ENCODE peak calls at places on chromosomes 13 and 19, in eight cellular contexts. Z is fibroblast of lung; B is CD4-positive, alpha-beta T cell; O is body of pancreas; W is testis; J is fibroblast of the aortic adventitia; R is HFFc6; T is heart right ventricle. C is an unnamed sample.

GRCh38 chr13:23928985-23929384 is 31.7 kb upstream of the C1QTNF9B start:
- DNase-seq in Z (peak), B (no peak), O (no peak), W (no peak), J (peak), R (peak), T (no peak), C (no peak)

GRCh38 chr19:10061717-10062310 is 24.3 kb upstream of the SHFL start:
- DNase-seq in Z (no peak), B (no peak), O (no peak), W (no peak), J (no peak), R (no peak), T (no peak), C (no peak)

GRCh38 chr13:98442391-98443230 is 134.3 kb downstream of the STK24 start:
- DNase-seq in Z (no peak), B (no peak), O (no peak), W (no peak), J (no peak), R (no peak), T (no peak), C (no peak)

GRCh38 chr19:14118165-14119051 is 846 bp upstream of the PRKACA start:
- DNase-seq in Z (peak), B (peak), O (peak), W (peak), J (peak), R (peak), T (peak), C (peak)

GRCh38 chr13:105063676-105064075 is 1471.8 kb downstream of the EFNB2 start:
- DNase-seq in Z (peak), B (no peak), O (no peak), W (no peak), J (no peak), R (no peak), T (no peak), C (no peak)

GRCh38 chr13:55553736-55554135 is 1587.0 kb upstream of the PRR20A start:
- DNase-seq in Z (no peak), B (no peak), O (no peak), W (no peak), J (no peak), R (no peak), T (no peak), C (no peak)

GRCh38 chr19:54426291-54426918 is 11.1 kb downstream of the TTYH1 start:
- DNase-seq in Z (no peak), B (no peak), O (no peak), W (no peak), J (no peak), R (no peak), T (no peak), C (no peak)

GRCh38 chr13:99687728-99688397 is 186.6 kb downstream of the TM9SF2 start:
- DNase-seq in Z (peak), B (no peak), O (no peak), W (no peak), J (no peak), R (no peak), T (no peak), C (no peak)

GRCh38 chr13:39875111-39875510 is 219.6 kb downstream of the COG6 start:
- DNase-seq in Z (no peak), B (no peak), O (no peak), W (no peak), J (peak), R (no peak), T (no peak), C (no peak)

GRCh38 chr19:44615529-44616247 is 2.3 kb downstream of the IGSF23 start:
- DNase-seq in Z (no peak), B (no peak), O (no peak), W (no peak), J (no peak), R (no peak), T (no peak), C (no peak)

GRCh38 chr13:23570931-23571330 is 719 bp downstream of the TNFRSF19 start:
- DNase-seq in Z (peak), B (no peak), O (no peak), W (no peak), J (no peak), R (no peak), T (no peak), C (no peak)

GRCh38 chr13:100951031-100951430 is 276.4 kb upstream of the TMTC4 start:
- DNase-seq in Z (no peak), B (no peak), O (no peak), W (no peak), J (no peak), R (no peak), T (no peak), C (no peak)

GRCh38 chr19:15439078-15439799 is 10.5 kb downstream of the WIZ start:
- DNase-seq in Z (no peak), B (no peak), O (no peak), W (no peak), J (no peak), R (no peak), T (no peak), C (no peak)
- TF ChIP-seq CTCF in Z (no peak), B (no peak), O (no peak), W (no peak), J (no peak), R (no peak), T (no peak), C (no peak)

DNA sequence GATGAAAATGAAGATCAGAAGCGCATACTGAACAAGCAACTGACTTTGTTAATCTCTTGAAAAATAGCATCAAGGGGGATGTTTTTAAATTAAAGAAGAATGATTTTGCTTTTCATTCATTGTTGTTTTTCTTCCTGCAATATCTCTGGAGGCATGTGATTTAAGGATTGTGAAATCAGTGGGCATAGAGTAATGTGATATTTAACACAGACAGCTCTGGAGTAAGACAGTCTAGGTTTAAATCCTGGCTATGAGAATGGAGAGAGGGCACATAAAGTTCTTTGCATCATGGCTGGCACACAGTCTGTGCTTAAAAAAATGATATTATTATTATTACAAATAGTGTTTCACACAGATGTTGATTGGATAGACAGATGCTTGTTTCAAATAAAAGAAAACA is 243.1 kb upstream of the NBEA start:
- DNase-seq in Z (peak), B (no peak), O (no peak), W (no peak), J (peak), R (no peak), T (no peak), C (no peak)
- TF ChIP-seq CTCF in Z (no peak), B (no peak), O (no peak), W (no peak), J (no peak), R (no peak), T (no peak), C (no peak)

GRCh38 chr13:97335488-97336134 is 98.4 kb upstream of the RAP2A start:
- DNase-seq in Z (no peak), B (no peak), O (no peak), W (no peak), J (peak), R (no peak), T (no peak), C (no peak)

GRCh38 chr13:97330448-97330847 is 103.5 kb upstream of the RAP2A start:
- DNase-seq in Z (no peak), B (no peak), O (no peak), W (no peak), J (no peak), R (no peak), T (no peak), C (no peak)

GRCh38 chr13:97334690-97335089 is 99.3 kb upstream of the RAP2A start:
- DNase-seq in Z (no peak), B (no peak), O (no peak), W (no peak), J (no peak), R (no peak), T (no peak), C (no peak)

GRCh38 chr13:97332725-97333124 is 101.2 kb upstream of the RAP2A start:
- DNase-seq in Z (no peak), B (no peak), O (no peak), W (no peak), J (no peak), R (no peak), T (no peak), C (no peak)

GRCh38 chr13:97333983-97334382 is 100.0 kb upstream of the RAP2A start:
- DNase-seq in Z (peak), B (no peak), O (no peak), W (no peak), J (no peak), R (no peak), T (no peak), C (no peak)
- TF ChIP-seq CTCF in Z (no peak), B (no peak), O (no peak), W (peak), J (no peak), R (no peak), T (no peak), C (no peak)

DNA sequence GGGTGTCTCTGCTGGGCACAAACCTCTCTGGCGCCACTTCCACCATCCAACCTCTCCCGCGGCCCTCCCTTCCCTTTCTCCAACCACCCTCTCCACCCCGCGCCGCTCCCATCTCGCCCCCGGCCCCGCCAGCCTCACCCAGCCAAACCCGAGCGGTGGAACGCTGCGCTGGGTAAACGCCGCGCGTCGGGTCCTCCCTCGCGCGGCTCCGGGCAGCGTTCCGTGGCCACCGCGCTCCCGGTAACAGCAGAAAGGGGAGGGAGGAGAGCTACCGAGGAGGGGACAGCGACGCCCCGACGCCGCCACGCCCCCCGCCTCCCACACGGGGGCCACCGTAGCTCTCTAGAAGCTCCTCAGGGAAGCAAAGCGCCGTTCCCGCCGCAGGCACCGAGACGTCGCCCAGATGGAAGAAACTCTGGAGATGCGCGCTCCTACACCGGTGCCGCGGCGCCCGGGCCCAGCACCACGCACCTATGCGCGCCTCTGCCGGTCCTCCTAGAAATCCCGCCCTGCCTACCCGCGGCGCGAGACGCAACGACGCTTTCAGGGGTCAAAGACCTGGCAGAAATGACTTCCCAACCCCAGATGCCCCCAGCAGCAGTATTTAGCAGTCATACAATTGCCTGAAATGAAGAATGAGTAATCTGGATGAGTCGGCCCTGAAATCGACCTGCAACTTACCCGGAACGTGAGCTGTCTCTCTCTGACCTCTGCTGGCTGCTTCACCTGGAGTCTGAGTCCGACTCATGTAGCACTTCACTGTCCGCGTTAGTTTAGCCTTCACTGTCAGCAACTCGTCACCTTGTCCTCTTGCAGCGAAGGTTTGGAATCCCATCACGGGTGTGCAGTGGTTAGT is at the start of gene RUBCNL:
- DNase-seq in Z (peak), B (peak), O (no peak), W (peak), J (no peak), R (no peak), T (no peak), C (peak)
- TF ChIP-seq CTCF in Z (no peak), B (no peak), O (no peak), W (no peak), J (no peak), R (no peak), T (peak), C (no peak)

DNA sequence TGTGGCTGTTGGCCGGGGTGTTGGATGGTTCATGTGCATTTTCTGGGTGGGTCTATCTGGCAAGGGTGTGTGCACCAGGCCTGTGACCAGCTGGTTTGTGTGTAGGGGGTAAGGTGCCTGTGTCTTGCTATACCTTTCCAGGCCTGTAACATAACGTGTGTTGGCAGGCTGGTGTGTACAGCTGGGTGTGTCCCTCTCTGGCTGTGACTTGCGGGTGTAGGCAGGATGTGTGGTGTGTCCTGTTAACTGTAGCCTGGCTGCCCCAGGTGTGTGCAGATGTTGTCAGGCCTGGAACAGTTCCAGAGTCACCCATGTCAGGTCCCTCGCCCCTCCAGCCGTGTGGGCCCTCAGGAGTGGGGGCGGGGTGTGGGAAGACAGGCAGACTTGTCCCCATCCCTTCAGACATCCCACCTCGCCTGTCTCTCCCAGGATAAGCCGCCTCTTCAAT is 9.8 kb downstream of the KCTD15 start:
- DNase-seq in Z (no peak), B (no peak), O (no peak), W (no peak), J (no peak), R (no peak), T (no peak), C (no peak)
- TF ChIP-seq CTCF in Z (no peak), B (no peak), O (no peak), W (no peak), J (no peak), R (no peak), T (no peak), C (no peak)

DNA sequence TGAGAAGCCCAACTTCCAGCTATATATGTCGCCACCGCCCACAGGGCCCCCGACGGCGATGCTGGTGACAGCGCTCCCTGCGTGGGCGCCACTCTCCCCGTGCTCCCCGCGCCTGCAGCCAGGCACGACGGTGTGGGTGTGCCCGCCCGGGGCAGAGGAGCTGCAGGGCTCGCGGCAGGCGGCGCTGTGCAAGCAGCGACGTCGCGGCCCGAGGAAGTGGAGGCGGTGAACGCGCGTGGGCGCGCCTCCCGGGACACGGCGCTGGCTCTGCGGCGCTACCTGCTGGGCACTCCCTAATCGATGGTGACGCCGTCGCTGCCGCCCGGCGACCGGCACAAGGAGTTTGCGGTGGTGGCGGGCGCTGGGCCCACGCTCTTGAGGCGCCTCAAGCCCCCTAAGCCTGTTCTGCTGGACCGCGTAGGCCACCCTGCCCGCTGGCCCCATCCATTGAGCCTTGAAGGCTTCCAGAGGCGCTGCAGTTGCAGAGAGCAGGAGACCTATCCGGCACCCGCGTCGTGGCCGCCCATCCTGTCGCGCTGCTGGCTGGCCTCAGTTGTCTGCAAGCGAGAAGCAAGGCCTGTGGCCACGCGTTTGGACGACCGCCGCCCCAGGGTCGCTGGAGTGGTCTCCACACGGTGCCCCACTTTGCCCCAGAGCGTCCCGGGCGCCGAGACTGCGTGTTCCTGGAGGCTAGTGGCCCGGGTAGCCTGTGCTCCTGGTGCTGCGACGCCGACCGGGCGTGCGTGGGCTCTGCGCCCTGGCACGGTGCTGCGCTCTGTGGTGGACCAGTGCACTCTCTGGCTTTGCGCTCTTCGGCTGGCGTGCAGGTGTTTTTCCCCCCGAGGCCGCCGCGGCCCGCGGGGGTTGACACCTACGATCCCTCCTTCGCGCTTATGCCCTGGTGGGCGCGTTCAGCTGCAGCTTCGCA is 23.1 kb downstream of the LRFN3 start:
- DNase-seq in Z (no peak), B (peak), O (no peak), W (peak), J (no peak), R (no peak), T (no peak), C (peak)
- TF ChIP-seq CTCF in Z (peak), B (peak), O (peak), W (no peak), J (no peak), R (peak), T (peak), C (no peak)

DNA sequence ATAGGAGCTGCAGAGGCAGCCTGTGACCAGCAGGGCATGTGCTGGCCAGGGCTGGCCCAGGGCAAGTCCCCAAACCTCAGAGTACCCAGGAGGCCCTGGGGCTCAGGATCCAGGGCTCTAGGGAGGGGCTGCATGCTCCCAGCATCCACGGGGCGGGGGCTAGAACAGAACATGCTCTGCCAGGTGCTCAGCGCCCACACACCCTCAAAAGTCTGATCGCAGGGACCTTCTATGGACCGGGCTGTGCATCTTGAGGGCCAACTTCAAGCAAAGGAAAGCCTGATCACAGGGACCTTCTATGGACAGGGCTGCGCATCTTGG is 33.5 kb downstream of the ELL start:
- DNase-seq in Z (no peak), B (no peak), O (no peak), W (no peak), J (peak), R (no peak), T (no peak), C (no peak)
- TF ChIP-seq CTCF in Z (peak), B (no peak), O (peak), W (peak), J (peak), R (peak), T (peak), C (no peak)

DNA sequence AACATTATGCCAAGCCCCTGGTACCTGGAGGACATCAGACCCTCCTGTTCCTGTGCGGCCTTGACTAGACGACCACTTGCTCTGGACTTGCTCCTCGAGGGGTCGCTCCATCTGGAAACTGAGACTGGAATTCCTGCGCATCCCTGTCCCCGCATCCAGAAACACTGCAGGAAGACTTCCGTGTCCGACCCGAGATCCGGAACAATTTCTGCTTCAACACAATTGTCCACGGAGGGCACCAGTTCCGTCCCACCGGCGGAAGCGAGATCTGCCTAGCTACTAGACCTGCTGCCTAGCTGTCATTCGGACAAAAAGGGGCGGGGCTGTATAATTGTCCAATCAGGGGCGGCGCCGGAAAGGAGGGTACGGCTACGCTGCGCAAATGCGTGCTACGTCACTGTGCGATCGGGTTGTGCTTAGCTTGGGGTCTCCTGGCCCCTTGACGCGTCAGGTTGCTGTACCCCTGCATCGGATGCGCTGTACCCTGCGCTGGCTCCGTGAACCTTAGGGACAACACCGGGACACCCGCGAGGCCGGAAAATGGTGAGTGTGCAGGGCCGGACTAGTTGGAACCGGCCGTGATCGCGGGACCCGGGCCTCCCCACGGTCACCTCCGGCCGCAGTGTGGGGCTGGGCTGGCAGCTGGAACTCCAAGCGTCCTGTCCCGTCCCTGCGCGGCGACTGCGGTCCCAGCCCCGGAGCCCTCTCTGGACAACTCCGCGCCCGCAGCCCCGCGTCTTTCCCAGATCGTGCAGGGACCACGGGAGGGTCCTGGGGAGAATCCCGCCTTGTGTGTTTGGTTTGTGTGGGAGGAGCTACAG is at the start of the genes ZNF490 and ZNF791:
- DNase-seq in Z (peak), B (peak), O (peak), W (peak), J (peak), R (peak), T (peak), C (peak)
- TF ChIP-seq CTCF in Z (no peak), B (no peak), O (no peak), W (no peak), J (peak), R (peak), T (no peak), C (no peak)

C was measured in activated B cell treated with CpG ODN at 0.5 μM for 24 hours.